ENCODE peak calls at places on chromosomes 7 and 10, in seven cellular contexts. One of them, this sample, is unnamed.

GRCh38 chr10:24912214-24912613 is 40.2 kb downstream of the PRTFDC1 start:
- DNase-seq in fibroblast of the aortic adventitia: peak
- DNase-seq in WTC11: no peak
- DNase-seq in AG04450: no peak
- DNase-seq in GM20000: no peak
- DNase-seq in sigmoid colon: no peak
- DNase-seq in GM10248: no peak
- DNase-seq in this sample: no peak

GRCh38 chr7:156111-157007 is 36.0 kb upstream of the FAM20C start:
- DNase-seq in fibroblast of the aortic adventitia: no peak
- DNase-seq in WTC11: no peak
- DNase-seq in AG04450: no peak
- DNase-seq in GM20000: no peak
- DNase-seq in sigmoid colon: no peak
- DNase-seq in GM10248: no peak
- DNase-seq in this sample: no peak

GRCh38 chr7:20442951-20443350 is 112.3 kb downstream of the ITGB8 start:
- DNase-seq in fibroblast of the aortic adventitia: no peak
- DNase-seq in WTC11: no peak
- DNase-seq in AG04450: no peak
- DNase-seq in GM20000: no peak
- DNase-seq in sigmoid colon: peak
- DNase-seq in GM10248: no peak
- DNase-seq in this sample: no peak

GRCh38 chr10:92544296-92544695 is 29.6 kb downstream of the IDE start:
- DNase-seq in fibroblast of the aortic adventitia: peak
- DNase-seq in WTC11: no peak
- DNase-seq in AG04450: no peak
- DNase-seq in GM20000: no peak
- DNase-seq in sigmoid colon: no peak
- DNase-seq in GM10248: no peak
- DNase-seq in this sample: no peak

GRCh38 chr7:127650842-127651555 is 995 bp upstream of the SND1 start:
- DNase-seq in fibroblast of the aortic adventitia: no peak
- DNase-seq in WTC11: peak
- DNase-seq in AG04450: no peak
- DNase-seq in GM20000: no peak
- DNase-seq in sigmoid colon: peak
- DNase-seq in GM10248: peak
- DNase-seq in this sample: no peak

GRCh38 chr7:138735399-138735798 is 34.2 kb upstream of the SVOPL start:
- DNase-seq in fibroblast of the aortic adventitia: no peak
- DNase-seq in WTC11: no peak
- DNase-seq in AG04450: no peak
- DNase-seq in GM20000: no peak
- DNase-seq in sigmoid colon: no peak
- DNase-seq in GM10248: no peak
- DNase-seq in this sample: no peak

GRCh38 chr7:132049462-132050304 is 493.3 kb upstream of the PODXL start:
- DNase-seq in fibroblast of the aortic adventitia: peak
- DNase-seq in WTC11: peak
- DNase-seq in AG04450: no peak
- DNase-seq in GM20000: peak
- DNase-seq in sigmoid colon: no peak
- DNase-seq in GM10248: peak
- DNase-seq in this sample: peak

GRCh38 chr7:101985646-101986199 is 168.3 kb downstream of the CUX1 start:
- DNase-seq in fibroblast of the aortic adventitia: no peak
- DNase-seq in WTC11: no peak
- DNase-seq in AG04450: no peak
- DNase-seq in GM20000: no peak
- DNase-seq in sigmoid colon: no peak
- DNase-seq in GM10248: no peak
- DNase-seq in this sample: peak

GRCh38 chr10:31897506-31897905 is 31.1 kb downstream of the ARHGAP12 start:
- DNase-seq in fibroblast of the aortic adventitia: peak
- DNase-seq in WTC11: no peak
- DNase-seq in AG04450: no peak
- DNase-seq in GM20000: no peak
- DNase-seq in sigmoid colon: no peak
- DNase-seq in GM10248: no peak
- DNase-seq in this sample: no peak

GRCh38 chr10:47294501-47294900 is 5.5 kb upstream of the GDF10 start:
- DNase-seq in fibroblast of the aortic adventitia: no peak
- DNase-seq in WTC11: no peak
- DNase-seq in AG04450: no peak
- DNase-seq in GM20000: no peak
- DNase-seq in sigmoid colon: peak
- DNase-seq in GM10248: no peak
- DNase-seq in this sample: no peak

GRCh38 chr7:156656598-156656997 is 16.0 kb downstream of the RNF32 start:
- DNase-seq in fibroblast of the aortic adventitia: no peak
- DNase-seq in WTC11: no peak
- DNase-seq in AG04450: no peak
- DNase-seq in GM20000: no peak
- DNase-seq in sigmoid colon: no peak
- DNase-seq in GM10248: no peak
- DNase-seq in this sample: no peak

GRCh38 chr10:114879541-114880158 is 58.1 kb downstream of the FHIP2A start:
- DNase-seq in fibroblast of the aortic adventitia: peak
- DNase-seq in WTC11: peak
- DNase-seq in AG04450: no peak
- DNase-seq in GM20000: peak
- DNase-seq in sigmoid colon: no peak
- DNase-seq in GM10248: peak
- DNase-seq in this sample: peak

GRCh38 chr7:1050956-1051690 is 6.8 kb downstream of the GPR146 start:
- DNase-seq in fibroblast of the aortic adventitia: no peak
- DNase-seq in WTC11: no peak
- DNase-seq in AG04450: no peak
- DNase-seq in GM20000: no peak
- DNase-seq in sigmoid colon: no peak
- DNase-seq in GM10248: no peak
- DNase-seq in this sample: no peak

GRCh38 chr10:45580371-45580770 is 92.2 kb downstream of the ZFAND4 start:
- DNase-seq in fibroblast of the aortic adventitia: no peak
- DNase-seq in WTC11: no peak
- DNase-seq in AG04450: no peak
- DNase-seq in GM20000: peak
- DNase-seq in sigmoid colon: no peak
- DNase-seq in GM10248: peak
- DNase-seq in this sample: no peak

GRCh38 chr10:45578384-45578946 is 94.1 kb downstream of the ZFAND4 start:
- DNase-seq in fibroblast of the aortic adventitia: no peak
- DNase-seq in WTC11: no peak
- DNase-seq in AG04450: no peak
- DNase-seq in GM20000: no peak
- DNase-seq in sigmoid colon: no peak
- DNase-seq in GM10248: no peak
- DNase-seq in this sample: no peak

GRCh38 chr10:45582386-45582781 is 90.2 kb downstream of the ZFAND4 start:
- DNase-seq in fibroblast of the aortic adventitia: no peak
- DNase-seq in WTC11: no peak
- DNase-seq in AG04450: no peak
- DNase-seq in GM20000: no peak
- DNase-seq in sigmoid colon: no peak
- DNase-seq in GM10248: no peak
- DNase-seq in this sample: no peak

GRCh38 chr10:45580781-45581496 is 91.6 kb downstream of the ZFAND4 start:
- DNase-seq in fibroblast of the aortic adventitia: no peak
- DNase-seq in WTC11: no peak
- DNase-seq in AG04450: no peak
- DNase-seq in GM20000: peak
- DNase-seq in sigmoid colon: no peak
- DNase-seq in GM10248: no peak
- DNase-seq in this sample: no peak

DNA sequence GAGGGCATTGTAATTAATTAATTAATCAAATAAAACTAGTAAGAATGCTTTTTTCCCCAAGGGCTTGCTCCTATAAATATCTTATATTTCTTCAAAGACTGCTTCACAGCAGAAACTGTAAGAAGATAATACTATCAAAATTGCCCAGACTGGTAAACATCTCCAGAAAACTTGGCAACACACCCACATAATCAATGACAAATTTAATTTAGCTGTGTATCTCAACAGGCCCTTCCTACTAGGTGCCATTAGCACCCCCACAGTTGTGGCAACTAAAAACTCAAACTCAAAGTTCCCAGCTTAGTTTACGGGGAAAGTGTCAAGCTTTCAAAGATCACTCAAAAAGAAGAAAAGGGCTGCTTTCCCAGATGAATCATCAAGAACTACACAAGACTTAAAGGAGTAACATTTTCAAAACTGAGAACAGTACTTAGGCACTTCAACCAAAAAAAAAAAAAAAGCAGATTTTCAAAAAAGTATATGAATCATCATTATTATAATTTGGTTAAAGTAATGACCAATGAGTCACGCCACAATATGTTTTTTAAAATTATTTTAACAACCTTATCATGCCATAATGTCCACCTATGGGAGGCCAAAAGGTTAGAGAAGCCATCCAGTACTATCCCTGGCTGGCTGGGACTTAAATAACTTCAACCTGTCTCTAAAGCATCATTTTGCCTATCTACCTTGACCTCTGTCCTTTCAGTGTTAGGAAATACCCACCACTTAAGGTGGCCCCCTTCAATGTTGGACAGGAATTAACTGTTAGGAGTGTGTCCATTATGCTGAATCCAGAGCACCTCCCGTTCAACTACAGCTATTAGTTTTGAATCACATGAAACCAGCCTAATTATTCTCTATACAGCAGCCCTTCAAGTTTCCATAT is 90.8 kb downstream of the ZFAND4 start:
- DNase-seq in fibroblast of the aortic adventitia: no peak
- DNase-seq in WTC11: no peak
- DNase-seq in AG04450: no peak
- DNase-seq in GM20000: no peak
- DNase-seq in sigmoid colon: no peak
- DNase-seq in GM10248: no peak
- DNase-seq in this sample: no peak
- TF ChIP-seq CTCF in fibroblast of the aortic adventitia: no peak
- TF ChIP-seq CTCF in WTC11: no peak
- TF ChIP-seq CTCF in AG04450: no peak
- TF ChIP-seq CTCF in GM20000: no peak
- TF ChIP-seq CTCF in sigmoid colon: no peak
- TF ChIP-seq CTCF in GM10248: no peak
- TF ChIP-seq CTCF in this sample: no peak

DNA sequence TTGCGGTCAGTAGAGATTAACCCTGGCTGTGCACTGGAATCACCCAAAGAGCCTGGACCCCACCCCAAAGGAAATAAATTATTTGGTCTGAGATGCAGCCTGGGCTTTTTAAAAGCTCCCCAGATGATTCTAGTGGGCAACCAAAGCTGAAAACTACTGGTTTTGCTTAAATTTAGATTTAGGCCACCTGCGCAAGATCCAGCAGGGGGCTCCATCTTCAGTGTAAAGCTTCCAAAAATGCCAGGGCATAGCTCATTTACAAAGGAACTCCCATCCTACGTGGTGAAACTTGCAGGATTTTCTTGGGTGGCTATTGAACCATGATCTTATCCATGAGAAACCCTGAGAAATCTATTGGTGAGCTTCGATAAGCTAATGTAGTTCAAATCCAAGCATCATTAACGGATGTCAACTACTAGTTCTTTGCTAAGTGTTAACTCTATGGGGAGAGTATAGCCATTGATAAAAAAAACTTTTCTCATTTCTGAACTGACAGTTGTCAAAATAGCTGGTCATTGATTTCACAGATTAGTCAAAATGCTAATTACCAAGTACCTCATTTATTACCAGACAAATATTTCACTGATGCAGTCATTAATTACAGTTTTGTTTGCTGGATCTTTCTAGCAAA is 315.3 kb downstream of the LHFPL3 start:
- DNase-seq in fibroblast of the aortic adventitia: peak
- DNase-seq in WTC11: peak
- DNase-seq in AG04450: no peak
- DNase-seq in GM20000: no peak
- DNase-seq in sigmoid colon: no peak
- DNase-seq in GM10248: no peak
- DNase-seq in this sample: peak
- TF ChIP-seq CTCF in fibroblast of the aortic adventitia: peak
- TF ChIP-seq CTCF in WTC11: peak
- TF ChIP-seq CTCF in AG04450: peak
- TF ChIP-seq CTCF in GM20000: no peak
- TF ChIP-seq CTCF in sigmoid colon: peak
- TF ChIP-seq CTCF in GM10248: peak
- TF ChIP-seq CTCF in this sample: peak

GRCh38 chr7:149310113-149310836 is 48.3 kb downstream of the ZNF783 start:
- DNase-seq in fibroblast of the aortic adventitia: peak
- DNase-seq in WTC11: no peak
- DNase-seq in AG04450: peak
- DNase-seq in GM20000: peak
- DNase-seq in sigmoid colon: no peak
- DNase-seq in GM10248: peak
- DNase-seq in this sample: no peak
- TF ChIP-seq CTCF in fibroblast of the aortic adventitia: peak
- TF ChIP-seq CTCF in WTC11: peak
- TF ChIP-seq CTCF in AG04450: peak
- TF ChIP-seq CTCF in GM20000: no peak
- TF ChIP-seq CTCF in sigmoid colon: peak
- TF ChIP-seq CTCF in GM10248: peak
- TF ChIP-seq CTCF in this sample: peak

DNA sequence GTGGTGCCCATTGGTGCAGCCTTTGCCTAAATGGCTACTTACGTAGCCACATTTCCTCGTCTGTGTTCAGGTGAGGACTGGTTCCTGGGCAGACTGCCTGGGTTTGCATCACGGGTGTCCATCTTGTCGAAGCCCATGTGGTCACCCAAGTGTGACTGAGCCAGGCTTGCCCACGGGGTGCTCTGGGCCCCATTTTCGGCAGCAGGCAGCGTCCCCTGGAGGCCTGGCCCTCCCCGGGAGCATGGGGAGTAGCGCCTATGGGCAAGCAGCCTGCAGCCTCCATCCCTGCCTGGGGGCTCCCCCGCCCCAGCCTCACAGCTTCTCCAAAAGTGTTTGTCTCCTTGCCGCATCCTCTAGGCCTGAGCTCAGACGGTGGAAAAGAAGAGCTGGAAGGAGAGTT is 42.5 kb downstream of the HTRA1 start:
- DNase-seq in fibroblast of the aortic adventitia: no peak
- DNase-seq in WTC11: no peak
- DNase-seq in AG04450: no peak
- DNase-seq in GM20000: no peak
- DNase-seq in sigmoid colon: no peak
- DNase-seq in GM10248: no peak
- DNase-seq in this sample: no peak
- TF ChIP-seq CTCF in fibroblast of the aortic adventitia: no peak
- TF ChIP-seq CTCF in WTC11: no peak
- TF ChIP-seq CTCF in AG04450: no peak
- TF ChIP-seq CTCF in GM20000: no peak
- TF ChIP-seq CTCF in sigmoid colon: no peak
- TF ChIP-seq CTCF in GM10248: no peak
- TF ChIP-seq CTCF in this sample: no peak

DNA sequence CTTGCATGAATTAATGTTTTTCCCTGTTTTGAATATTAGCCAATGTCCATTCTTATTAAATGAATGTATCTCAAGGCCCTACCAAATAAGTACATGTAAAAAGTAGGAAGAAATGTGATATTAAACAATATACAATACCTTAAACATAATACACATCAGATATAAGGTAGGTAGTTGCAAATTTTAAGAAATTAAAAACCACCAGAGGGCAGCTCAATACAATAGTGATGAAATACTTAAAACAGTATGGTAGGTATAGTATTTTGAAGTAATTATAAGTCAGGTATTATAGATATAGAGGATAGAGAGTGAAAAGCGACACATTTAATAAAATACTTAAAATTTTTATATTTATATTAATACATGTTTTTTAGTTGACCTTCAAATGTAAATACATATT is 43.6 kb upstream of the CDK14 start:
- DNase-seq in fibroblast of the aortic adventitia: peak
- DNase-seq in WTC11: no peak
- DNase-seq in AG04450: no peak
- DNase-seq in GM20000: no peak
- DNase-seq in sigmoid colon: no peak
- DNase-seq in GM10248: peak
- DNase-seq in this sample: no peak
- TF ChIP-seq CTCF in fibroblast of the aortic adventitia: peak
- TF ChIP-seq CTCF in WTC11: no peak
- TF ChIP-seq CTCF in AG04450: peak
- TF ChIP-seq CTCF in GM20000: no peak
- TF ChIP-seq CTCF in sigmoid colon: peak
- TF ChIP-seq CTCF in GM10248: no peak
- TF ChIP-seq CTCF in this sample: no peak